ENCODE peak calls at places on chromosome 20, in six cellular contexts. G is stimulated activated CD4-positive, alpha-beta T cell treated with anti-CD3 and anti-CD28 coated beads, Interleukin-4, amount 100 ng/mL, for 1 hour; K is natural killer cell treated with Interleukin-12 subunit alpha and Interleukin-12 subunit beta and Interleukin-15 and Interleukin-18, amount 100 ng/mL, for 72 hours; B is left colon; J is RPMI7951; L is ovary. H is an unnamed sample.

GRCh38 chr20:31560094-31560899 is 44.8 kb upstream of the ID1 start:
- DNase-seq in G (peak; percentile 80), K (peak; percentile 74), B (peak; percentile 61), J (peak; percentile 84), L (no peak), H (no peak)

GRCh38 chr20:62898970-62899632 is 27.2 kb downstream of the DIDO1 start:
- DNase-seq in G (peak; percentile 39), K (no peak), B (no peak), J (no peak), L (no peak), H (no peak)

GRCh38 chr20:62896526-62896925 is 29.8 kb downstream of the DIDO1 start:
- DNase-seq in G (no peak), K (no peak), B (no peak), J (no peak), L (no peak), H (no peak)

GRCh38 chr20:50283922-50284810 is 93.5 kb downstream of the CEBPB start:
- DNase-seq in G (no peak), K (peak; percentile 85), B (no peak), J (peak; percentile 64), L (peak; percentile 64), H (no peak)

GRCh38 chr20:48824830-48825550 is 2.8 kb downstream of the PREX1 start:
- DNase-seq in G (no peak), K (peak; percentile 64), B (no peak), J (no peak), L (no peak), H (no peak)

GRCh38 chr20:10219452-10219791 is 792 bp downstream of the SNAP25 start:
- DNase-seq in G (peak; percentile 65), K (peak; percentile 71), B (no peak), J (peak; percentile 90), L (peak; percentile 91), H (no peak)

GRCh38 chr20:19114410-19114809 is 98.0 kb upstream of the SLC24A3 start:
- DNase-seq in G (no peak), K (no peak), B (no peak), J (no peak), L (no peak), H (no peak)

GRCh38 chr20:5511082-5511481 is 194.3 kb upstream of the PROKR2 start:
- DNase-seq in G (no peak), K (no peak), B (no peak), J (no peak), L (no peak), H (no peak)

GRCh38 chr20:48697845-48698491 is 129.8 kb downstream of the PREX1 start:
- DNase-seq in G (no peak), K (peak; percentile 54), B (peak; percentile 64), J (peak; percentile 81), L (peak; percentile 50), H (no peak)

GRCh38 chr20:59778615-59779200 is 154.7 kb downstream of the SYCP2 start:
- DNase-seq in G (no peak), K (no peak), B (no peak), J (no peak), L (no peak), H (no peak)

GRCh38 chr20:62232194-62232593 is 6.1 kb upstream of the OSBPL2 start:
- DNase-seq in G (no peak), K (no peak), B (no peak), J (no peak), L (no peak), H (no peak)

GRCh38 chr20:3559637-3560036 is 88.8 kb downstream of the ATRN start:
- DNase-seq in G (no peak), K (no peak), B (no peak), J (no peak), L (no peak), H (no peak)

GRCh38 chr20:25336561-25337422 is 53.8 kb downstream of the ABHD12 start:
- DNase-seq in G (no peak), K (no peak), B (no peak), J (peak; percentile 26), L (no peak), H (no peak)

GRCh38 chr20:53028337-53029007 is 56.3 kb downstream of the TSHZ2 start:
- DNase-seq in G (peak; percentile 35), K (no peak), B (no peak), J (no peak), L (no peak), H (no peak)

GRCh38 chr20:50528129-50528528 is 17.9 kb downstream of the PTPN1 start:
- DNase-seq in G (no peak), K (no peak), B (no peak), J (no peak), L (no peak), H (no peak)

GRCh38 chr20:60210779-60211617 is 252.8 kb downstream of the CDH26 start:
- DNase-seq in G (peak; percentile 57), K (no peak), B (no peak), J (peak; percentile 64), L (peak; percentile 70), H (no peak)

GRCh38 chr20:62126141-62126540 is 3.9 kb downstream of the LSM14B start:
- DNase-seq in G (no peak), K (no peak), B (peak; percentile 21), J (no peak), L (no peak), H (no peak)

GRCh38 chr20:9068232-9068781 is 580 bp upstream of the PLCB4 start:
- DNase-seq in G (no peak), K (no peak), B (no peak), J (peak; percentile 61), L (peak; percentile 34), H (no peak)

GRCh38 chr20:3652646-3653596 is 10.3 kb downstream of the GFRA4 start:
- DNase-seq in G (no peak), K (no peak), B (no peak), J (no peak), L (no peak), H (no peak)

GRCh38 chr20:54172856-54173652 is 732 bp downstream of the CYP24A1 start:
- DNase-seq in G (no peak), K (no peak), B (no peak), J (no peak), L (no peak), H (no peak)

GRCh38 chr20:17666491-17666890 is 15.6 kb downstream of the RRBP1 start:
- DNase-seq in G (no peak), K (no peak), B (no peak), J (no peak), L (no peak), H (no peak)

GRCh38 chr20:32528291-32528891 is 56.7 kb downstream of the NOL4L start:
- DNase-seq in G (peak; percentile 44), K (peak; percentile 60), B (no peak), J (no peak), L (peak; percentile 38), H (no peak)

GRCh38 chr20:20953738-20954657 is 152.2 kb downstream of the LINC00237 start:
- DNase-seq in G (no peak), K (no peak), B (no peak), J (no peak), L (no peak), H (no peak)

GRCh38 chr20:32482251-32483220 is 102.6 kb downstream of the NOL4L start:
- DNase-seq in G (peak; percentile 34), K (peak; percentile 77), B (peak; percentile 48), J (peak; percentile 31), L (peak; percentile 64), H (no peak)

GRCh38 chr20:50528804-50529351 is 18.7 kb downstream of the PTPN1 start:
- DNase-seq in G (no peak), K (no peak), B (no peak), J (no peak), L (no peak), H (no peak)

GRCh38 chr20:35575958-35576357 is 34.1 kb downstream of the ERGIC3 start:
- DNase-seq in G (no peak), K (no peak), B (peak; percentile 89), J (no peak), L (no peak), H (no peak)